ENCODE peak calls at places on chromosomes 6 and 20, in six cellular contexts. Q is stromal cell of bone marrow; T is activated T-cell treated with anti-CD3 and anti-CD28 coated beads, Interleukin-2, amount 50 U/mL, for 4 hours; P is spleen; R is activated CD4-positive, alpha-beta T cell treated with anti-CD3 and anti-CD28 coated beads for 48 hours; U is Calu3. D is an unnamed sample.

GRCh38 chr20:51661609-51662178 is 106.5 kb downstream of the ATP9A start:
- DNase-seq in P (no peak), T (peak), U (peak), R (peak), Q (no peak), D (peak)

GRCh38 chr20:36848078-36848660 is 27.8 kb upstream of the TLDC2 start:
- DNase-seq in U (no peak), T (no peak), P (no peak), Q (peak), R (no peak), D (no peak)

GRCh38 chr6:151098166-151098565 is 141.6 kb upstream of the AKAP12 start:
- DNase-seq in R (peak), Q (peak), U (no peak), P (no peak), T (no peak), D (no peak)

GRCh38 chr6:17012421-17013225 is 89.2 kb upstream of the STMND1 start:
- DNase-seq in T (no peak), U (no peak), R (no peak), Q (no peak), P (no peak), D (no peak)

GRCh38 chr6:43896474-43896873 is 126.5 kb downstream of the VEGFA start:
- DNase-seq in U (no peak), Q (no peak), R (no peak), T (no peak), P (no peak), D (no peak)

GRCh38 chr6:106804238-106805016 is 170.1 kb downstream of the CD24 start:
- DNase-seq in Q (no peak), P (no peak), R (no peak), U (peak), T (no peak), D (no peak)

GRCh38 chr20:36126836-36127529 is 27.6 kb upstream of the EPB41L1 start:
- DNase-seq in R (no peak), U (no peak), P (no peak), Q (no peak), T (no peak), D (no peak)

GRCh38 chr6:32131439-32131948 is 1.4 kb upstream of the FKBPL start:
- DNase-seq in P (no peak), Q (no peak), U (no peak), T (no peak), R (no peak), D (no peak)

GRCh38 chr20:43744121-43744520 is 17.3 kb upstream of the GTSF1L start:
- DNase-seq in U (no peak), Q (no peak), P (no peak), R (peak), T (no peak), D (no peak)

GRCh38 chr6:109094351-109095035 is at the start of gene SESN1:
- DNase-seq in Q (peak), R (peak), T (peak), U (peak), P (peak), D (peak)

GRCh38 chr6:63573140-63573898 is 1.0 kb downstream of the LOC128125822 start:
- DNase-seq in U (peak), R (peak), T (peak), Q (peak), P (peak), D (peak)

GRCh38 chr6:4582506-4582905 is 193.7 kb upstream of the CDYL start:
- DNase-seq in R (no peak), T (no peak), Q (peak), U (no peak), P (no peak), D (no peak)

GRCh38 chr20:1269850-1270249 is 3.8 kb downstream of the SNPH start:
- DNase-seq in U (no peak), P (no peak), Q (no peak), T (no peak), R (no peak), D (no peak)

GRCh38 chr6:154606457-154606856 is 96.0 kb upstream of the CNKSR3 start:
- DNase-seq in R (peak), U (peak), Q (no peak), P (no peak), T (peak), D (peak)

GRCh38 chr20:10433014-10433622 is 904 bp downstream of the MKKS start:
- DNase-seq in R (no peak), U (no peak), Q (no peak), T (no peak), P (peak), D (no peak)

GRCh38 chr20:57708694-57709673 is 831 bp downstream of the PMEPA1 start:
- DNase-seq in Q (no peak), U (peak), P (peak), R (peak), T (peak), D (peak)

GRCh38 chr6:34146021-34146782 is at the start of gene GRM4:
- DNase-seq in R (no peak), P (peak), Q (no peak), U (no peak), T (no peak), D (no peak)

GRCh38 chr20:63273635-63274380 is 1.2 kb downstream of the ARFGAP1 start:
- DNase-seq in Q (peak), P (no peak), T (no peak), U (no peak), R (no peak), D (no peak)

GRCh38 chr6:145711372-145711771 is 23.9 kb downstream of the EPM2A start:
- DNase-seq in U (no peak), Q (no peak), P (no peak), R (no peak), T (no peak), D (no peak)

GRCh38 chr6:13383280-13384163 is 55.2 kb upstream of the TBC1D7 start:
- DNase-seq in R (no peak), P (no peak), T (no peak), U (peak), Q (peak), D (peak)

GRCh38 chr6:3324262-3324942 is 65.7 kb downstream of the PSMG4 start:
- DNase-seq in R (peak), P (no peak), T (no peak), Q (peak), U (no peak), D (no peak)

GRCh38 chr6:68235192-68235812 is 399.8 kb upstream of the ADGRB3 start:
- DNase-seq in R (no peak), T (no peak), Q (no peak), U (no peak), P (no peak), D (no peak)

GRCh38 chr6:161963634-161964244 is 689.9 kb upstream of the AGPAT4 start:
- DNase-seq in P (no peak), Q (no peak), R (no peak), U (no peak), T (no peak), D (no peak)

GRCh38 chr6:151022492-151022891 is 157.0 kb downstream of the MTHFD1L start:
- DNase-seq in U (no peak), Q (no peak), R (no peak), P (no peak), T (no peak), D (no peak)

GRCh38 chr6:39128832-39129231 is 13.8 kb upstream of the SAYSD1 start:
- DNase-seq in U (no peak), R (no peak), Q (peak), P (no peak), T (no peak), D (no peak)

GRCh38 chr6:100103194-100103593 is 109.2 kb upstream of the MCHR2 start:
- DNase-seq in P (no peak), Q (no peak), U (no peak), R (no peak), T (no peak), D (no peak)

GRCh38 chr6:41451515-41452163 is 94.5 kb upstream of the FOXP4 start:
- DNase-seq in T (no peak), P (peak), Q (no peak), R (no peak), U (no peak), D (no peak)

D was measured in immature natural killer cell.